ENCODE peak calls at places on chromosomes 16 and 17, in four cellular contexts. J, W, H and R are unnamed samples.

GRCh38 chr16:68900009-68900408 is 56.7 kb downstream of the TANGO6 start:
- DNase-seq in J (no peak), W (no peak), H (no peak), R (no peak)

GRCh38 chr17:9668532-9668931 is 23.2 kb downstream of the USP43 start:
- DNase-seq in J (no peak), W (peak; percentile 93), H (peak; percentile 71), R (peak; percentile 33)

GRCh38 chr16:89134269-89134668 is 37.3 kb upstream of the CDH15 start:
- DNase-seq in J (no peak), W (no peak), H (no peak), R (no peak)

GRCh38 chr17:27756467-27757371 is 43.6 kb downstream of the NOS2 start:
- DNase-seq in J (peak; percentile 30), W (peak; percentile 59), H (peak; percentile 57), R (peak; percentile 43)

GRCh38 chr17:49969134-49969759 is at the start of gene DLX4:
- DNase-seq in J (no peak), W (no peak), H (peak; percentile 46), R (no peak)

GRCh38 chr16:11066231-11066870 is 122.0 kb downstream of the CLEC16A start:
- DNase-seq in J (no peak), W (no peak), H (no peak), R (no peak)

GRCh38 chr17:47280072-47280811 is 26.6 kb downstream of the ITGB3 start:
- DNase-seq in J (peak; percentile 48), W (peak; percentile 77), H (peak; percentile 61), R (peak; percentile 57)

GRCh38 chr17:80101946-80102706 is 745 bp downstream of the GAA start:
- DNase-seq in J (peak; percentile 77), W (peak; percentile 81), H (peak; percentile 55), R (peak; percentile 11)

GRCh38 chr17:80443498-80443897 is 28.5 kb downstream of the ENDOV start:
- DNase-seq in J (no peak), W (no peak), H (no peak), R (no peak)

GRCh38 chr16:7013990-7014389 is 318.7 kb upstream of the RBFOX1 start:
- DNase-seq in J (peak; percentile 5), W (no peak), H (peak; percentile 4), R (peak; percentile 2)

GRCh38 chr17:5019475-5019956 is 15.7 kb downstream of the SLC52A1 start:
- DNase-seq in J (peak; percentile 12), W (no peak), H (peak; percentile 58), R (no peak)

GRCh38 chr16:12535535-12536411 is 267.9 kb downstream of the CPPED1 start:
- DNase-seq in J (no peak), W (no peak), H (no peak), R (no peak)

GRCh38 chr16:85767569-85767968 is 16.7 kb upstream of the C16orf74 start:
- DNase-seq in J (peak; percentile 88), W (peak; percentile 93), H (peak; percentile 95), R (peak; percentile 71)

GRCh38 chr17:11293480-11293879 is 52.5 kb downstream of the SHISA6 start:
- DNase-seq in J (no peak), W (no peak), H (no peak), R (no peak)

GRCh38 chr17:79769596-79770520 is 8.1 kb upstream of the CBX2 start:
- DNase-seq in J (no peak), W (peak; percentile 53), H (no peak), R (no peak)

GRCh38 chr16:2782583-2783351 is 4.6 kb downstream of the PRSS33 start:
- DNase-seq in J (no peak), W (no peak), H (no peak), R (no peak)

GRCh38 chr17:39663688-39664580 is 1.2 kb upstream of the TCAP start:
- DNase-seq in J (no peak), W (peak; percentile 62), H (peak; percentile 23), R (no peak)

GRCh38 chr17:82338858-82339633 is 5.5 kb upstream of the SECTM1 start:
- DNase-seq in J (peak; percentile 71), W (peak; percentile 91), H (peak; percentile 90), R (peak; percentile 74)

GRCh38 chr16:88577166-88577565 is 7.0 kb downstream of the ZC3H18 start:
- DNase-seq in J (no peak), W (no peak), H (no peak), R (no peak)

GRCh38 chr16:49019826-49020401 is 261.7 kb downstream of the CBLN1 start:
- DNase-seq in J (no peak), W (no peak), H (no peak), R (no peak)

GRCh38 chr16:24689128-24689527 is 40.3 kb upstream of the TNRC6A start:
- DNase-seq in J (peak; percentile 48), W (peak; percentile 37), H (peak; percentile 73), R (peak; percentile 66)

GRCh38 chr16:14018848-14019247 is 52.3 kb upstream of the MRTFB start:
- DNase-seq in J (no peak), W (no peak), H (no peak), R (no peak)

GRCh38 chr17:78219396-78220150 is 5.5 kb downstream of the BIRC5 start:
- DNase-seq in J (no peak), W (no peak), H (no peak), R (no peak)

GRCh38 chr16:86628614-86629013 is 50.3 kb downstream of the FOXL1 start:
- DNase-seq in J (peak; percentile 69), W (peak; percentile 67), H (peak; percentile 43), R (no peak)

GRCh38 chr17:67280279-67280678 is 35.3 kb upstream of the HELZ start:
- DNase-seq in J (peak; percentile 33), W (no peak), H (no peak), R (peak; percentile 28)

GRCh38 chr17:44558349-44559287 is 1.3 kb downstream of the FZD2 start:
- DNase-seq in J (peak; percentile 60), W (no peak), H (peak; percentile 64), R (peak; percentile 20)

GRCh38 chr17:17028878-17029535 is 13.2 kb upstream of the MPRIP start:
- DNase-seq in J (no peak), W (no peak), H (no peak), R (no peak)

GRCh38 chr16:57172891-57173290 is 12.9 kb downstream of the PSME3IP1 start:
- DNase-seq in J (no peak), W (no peak), H (no peak), R (no peak)

GRCh38 chr17:78840780-78841611 is at the start of gene USP36:
- DNase-seq in J (peak; percentile 99), W (peak; percentile 98), H (peak; percentile 100), R (peak; percentile 100)

GRCh38 chr16:5615868-5616642 is 518.5 kb upstream of the EEF2KMT start:
- DNase-seq in J (no peak), W (peak; percentile 7), H (peak; percentile 3), R (no peak)

GRCh38 chr16:81786321-81786720 is 7.2 kb downstream of the PLCG2 start:
- DNase-seq in J (peak; percentile 6), W (peak; percentile 33), H (peak; percentile 38), R (no peak)